ENCODE peak calls at places on chromosome 5, in seven cellular contexts. M, Q, G, N, B, K and H are unnamed samples.

GRCh38 chr5:1416856-1417469 is 28.3 kb downstream of the SLC6A3 start:
- DNase-seq in M (no peak), Q (no peak), G (no peak), K (no peak), N (peak; percentile 2), B (no peak), H (no peak)

GRCh38 chr5:168269950-168270349 is 21.5 kb upstream of the WWC1 start:
- DNase-seq in B (no peak), G (no peak), K (no peak), Q (peak; percentile 29), M (peak; percentile 38), N (no peak), H (no peak)

GRCh38 chr5:61618577-61618976 is 286.5 kb downstream of the ZSWIM6 start:
- DNase-seq in G (no peak), B (no peak), Q (no peak), M (no peak), N (no peak), K (no peak), H (no peak)

GRCh38 chr5:176901260-176902101 is 2.3 kb upstream of the HK3 start:
- DNase-seq in B (no peak), M (no peak), Q (no peak), G (no peak), N (no peak), K (no peak), H (no peak)

GRCh38 chr5:135578685-135579341 is at the start of gene CXCL14:
- DNase-seq in G (no peak), Q (peak; percentile 63), M (peak; percentile 88), B (peak; percentile 81), N (peak; percentile 74), K (no peak), H (peak; percentile 47)

GRCh38 chr5:134577022-134577795 is 51.7 kb downstream of the JADE2 start:
- DNase-seq in Q (peak; percentile 72), M (peak; percentile 74), N (no peak), G (no peak), B (peak; percentile 65), K (no peak), H (peak; percentile 52)

GRCh38 chr5:37774912-37775483 is 64.8 kb downstream of the GDNF start:
- DNase-seq in N (peak; percentile 67), G (no peak), M (peak; percentile 11), K (no peak), Q (peak; percentile 51), B (peak; percentile 32), H (peak; percentile 19)

GRCh38 chr5:179319741-179320281 is 25.4 kb downstream of the ADAMTS2 start:
- DNase-seq in B (no peak), K (no peak), Q (peak; percentile 72), G (no peak), N (peak; percentile 13), M (peak; percentile 71), H (no peak)

GRCh38 chr5:10451137-10451824 is 9.6 kb downstream of the ROPN1L start:
- DNase-seq in G (no peak), B (no peak), Q (no peak), N (no peak), K (no peak), M (no peak), H (no peak)

GRCh38 chr5:154664869-154665268 is 90.3 kb upstream of the LARP1 start:
- DNase-seq in M (no peak), K (no peak), N (no peak), B (no peak), Q (no peak), G (no peak), H (no peak)

GRCh38 chr5:68424799-68425537 is 209.4 kb downstream of the PIK3R1 start:
- DNase-seq in B (peak; percentile 73), N (no peak), Q (peak; percentile 61), K (no peak), G (no peak), M (peak; percentile 48), H (no peak)

GRCh38 chr5:150513375-150514309 is 5.7 kb downstream of the NDST1 start:
- DNase-seq in M (no peak), K (no peak), N (peak; percentile 54), Q (no peak), B (no peak), G (no peak), H (no peak)

GRCh38 chr5:142655339-142656267 is 30.3 kb downstream of the FGF1 start:
- DNase-seq in K (peak; percentile 91), M (peak; percentile 92), G (peak; percentile 61), B (peak; percentile 52), N (peak; percentile 88), Q (peak; percentile 87), H (peak; percentile 90)

GRCh38 chr5:69130241-69130640 is 36.4 kb downstream of the SLC30A5 start:
- DNase-seq in Q (no peak), M (no peak), K (no peak), B (no peak), G (no peak), N (no peak), H (no peak)

GRCh38 chr5:150458819-150459557 is 9.4 kb upstream of the RPS14 start:
- DNase-seq in N (peak; percentile 91), B (peak; percentile 39), Q (peak; percentile 55), K (peak; percentile 79), G (peak; percentile 83), M (peak; percentile 71), H (peak; percentile 93)

GRCh38 chr5:57776035-57776434 is 293.4 kb upstream of the ACTBL2 start:
- DNase-seq in B (no peak), K (no peak), G (no peak), M (no peak), N (no peak), Q (no peak), H (no peak)

GRCh38 chr5:172437445-172438303 is 16.7 kb downstream of the SH3PXD2B start:
- DNase-seq in K (no peak), M (peak; percentile 93), N (no peak), B (peak; percentile 72), G (no peak), Q (peak; percentile 79), H (peak; percentile 94)

GRCh38 chr5:56833325-56833724 is 18.0 kb downstream of the MAP3K1 start:
- DNase-seq in N (peak; percentile 32), K (no peak), G (no peak), M (no peak), B (no peak), Q (no peak), H (no peak)

GRCh38 chr5:112434650-112435049 is 15.6 kb upstream of the EPB41L4A start:
- DNase-seq in G (no peak), Q (no peak), M (no peak), K (no peak), B (no peak), N (no peak), H (no peak)

GRCh38 chr5:93967923-93968322 is 226.5 kb upstream of the POU5F2 start:
- DNase-seq in G (no peak), M (no peak), N (no peak), B (no peak), Q (peak; percentile 1), K (no peak), H (no peak)

GRCh38 chr5:177396086-177396485 is 4.4 kb downstream of the PFN3 start:
- DNase-seq in B (no peak), G (no peak), Q (no peak), M (no peak), K (no peak), N (no peak), H (no peak)

DNA sequence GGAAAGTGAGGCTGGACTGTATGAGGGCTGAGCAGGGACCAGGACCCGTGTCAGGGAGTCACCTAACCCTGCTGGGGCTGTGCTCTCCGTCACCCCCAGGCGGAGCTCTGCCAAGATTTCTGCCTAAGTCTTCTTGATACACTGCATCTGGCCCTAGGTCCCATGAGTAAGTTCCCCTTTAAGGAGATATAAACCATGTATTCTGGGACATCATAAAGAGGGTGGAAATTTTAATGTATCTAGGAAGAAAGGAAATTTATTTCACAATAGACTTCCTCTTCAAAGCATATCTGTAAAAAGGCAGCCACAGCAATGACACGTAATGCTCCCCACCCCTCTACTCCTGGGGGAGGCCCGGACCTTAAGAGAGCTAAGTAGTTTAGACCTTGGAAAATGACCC is 183.4 kb downstream of the FBXL7 start:
- DNase-seq in N (peak; percentile 73), M (peak; percentile 78), G (no peak), Q (peak; percentile 44), B (no peak), K (no peak), H (no peak)
- TF ChIP-seq CTCF in N (peak; percentile 61), M (peak; percentile 62), G (no peak), Q (peak; percentile 55), B (no peak), K (no peak), H (no peak)

GRCh38 chr5:95739857-95740256 is 8.7 kb downstream of the RHOBTB3 start:
- DNase-seq in N (no peak), Q (no peak), G (no peak), B (no peak), K (no peak), M (no peak), H (no peak)
- TF ChIP-seq CTCF in N (no peak), Q (no peak), G (no peak), B (no peak), K (no peak), M (no peak), H (no peak)

GRCh38 chr5:79859588-79859987 is 131.5 kb downstream of the MTX3 start:
- DNase-seq in K (no peak), G (no peak), B (no peak), N (no peak), M (no peak), Q (no peak), H (no peak)
- TF ChIP-seq CTCF in K (no peak), G (no peak), B (no peak), N (no peak), M (no peak), Q (no peak), H (no peak)

DNA sequence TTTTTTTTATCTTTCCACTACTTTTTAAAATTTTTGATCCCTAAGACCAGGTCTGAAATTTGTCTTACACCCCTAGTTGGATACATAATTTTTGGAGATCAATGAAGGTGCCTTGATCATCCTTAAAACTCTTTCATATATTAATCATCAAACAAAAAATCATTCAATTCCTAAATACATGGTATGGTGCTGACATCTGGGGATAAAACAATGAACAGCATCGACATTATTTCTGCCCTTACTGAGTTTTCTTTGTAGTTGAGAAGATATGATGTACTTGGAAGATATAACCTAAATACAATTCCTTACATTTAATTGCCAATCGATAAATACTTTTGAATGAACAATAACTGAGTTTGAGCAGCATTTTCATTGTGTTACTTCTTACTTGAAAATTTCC is 18.3 kb downstream of the SPINK9 start:
- DNase-seq in G (no peak), N (no peak), M (no peak), B (no peak), K (no peak), Q (no peak), H (no peak)
- TF ChIP-seq CTCF in G (no peak), N (no peak), M (no peak), B (peak; percentile 34), K (no peak), Q (no peak), H (no peak)

GRCh38 chr5:29002481-29002880 is 1964.1 kb upstream of the CDH9 start:
- DNase-seq in N (no peak), B (no peak), M (no peak), K (no peak), Q (no peak), G (no peak), H (no peak)

GRCh38 chr5:29001666-29002065 is 1963.3 kb upstream of the CDH9 start:
- DNase-seq in N (no peak), K (no peak), Q (no peak), G (no peak), M (no peak), B (no peak), H (no peak)

GRCh38 chr5:29005386-29005785 is 1967.0 kb upstream of the CDH9 start:
- DNase-seq in Q (peak; percentile 4), G (no peak), M (no peak), B (no peak), N (no peak), K (no peak), H (no peak)
- TF ChIP-seq CTCF in Q (no peak), G (no peak), M (no peak), B (no peak), N (no peak), K (no peak), H (no peak)